ENCODE peak calls at places on chromosomes 6 and 20, in four cellular contexts. T is astrocyte, I is 8988T, D is T-cell. J is an unnamed sample.

GRCh38 chr6:44009425-44010321 is 117.6 kb downstream of the MRPL14 start:
- DNase-seq in T (peak), I (no peak), D (no peak), J (no peak)

GRCh38 chr20:9403481-9403880 is 110.9 kb upstream of the LAMP5 start:
- DNase-seq in T (no peak), I (no peak), D (no peak), J (no peak)

GRCh38 chr6:56764081-56764566 is 121.4 kb upstream of the DST start:
- DNase-seq in T (no peak), I (no peak), D (no peak), J (no peak)

GRCh38 chr6:1797801-1798200 is 188.1 kb downstream of the FOXC1 start:
- DNase-seq in T (peak), I (no peak), D (no peak), J (no peak)

GRCh38 chr20:37941332-37941731 is 38.4 kb downstream of the VSTM2L start:
- DNase-seq in T (no peak), I (peak), D (no peak), J (no peak)

GRCh38 chr20:20375862-20376261 is 8.0 kb downstream of the INSM1 start:
- DNase-seq in T (no peak), I (no peak), D (no peak), J (no peak)

GRCh38 chr6:154474636-154475428 is 35.7 kb downstream of the CNKSR3 start:
- DNase-seq in T (peak), I (no peak), D (no peak), J (no peak)

GRCh38 chr6:122400121-122400450 is 634 bp downstream of the HSF2 start:
- DNase-seq in T (peak), I (no peak), D (no peak), J (no peak)

GRCh38 chr6:170035896-170036295 is 255.0 kb downstream of the DLL1 start:
- DNase-seq in T (no peak), I (no peak), D (no peak), J (no peak)

GRCh38 chr6:168420084-168420483 is 20.9 kb upstream of the SMOC2 start:
- DNase-seq in T (no peak), I (no peak), D (no peak), J (no peak)

GRCh38 chr6:16511723-16512584 is 249.3 kb downstream of the ATXN1 start:
- DNase-seq in T (no peak), I (no peak), D (peak), J (peak)

GRCh38 chr20:58721951-58722371 is 29.4 kb downstream of the NPEPL1 start:
- DNase-seq in T (no peak), I (no peak), D (no peak), J (no peak)

GRCh38 chr20:23596856-23597255 is 8.9 kb downstream of the CST9 start:
- DNase-seq in T (no peak), I (no peak), D (no peak), J (no peak)

GRCh38 chr20:14067631-14068030 is 72.3 kb downstream of the MACROD2 start:
- DNase-seq in T (no peak), I (no peak), D (no peak), J (no peak)